ENCODE peak calls at places on chromosomes 7 and 10, in five cellular contexts. C is cardiac fibroblast, I is fibroblast of the aortic adventitia, L is AG10803, Q is kidney. K is an unnamed sample.

GRCh38 chr10:7233259-7233991 is 177.4 kb downstream of the SFMBT2 start:
- DNase-seq in C (no peak), I (no peak), L (no peak), Q (no peak), K (no peak)

GRCh38 chr7:30906014-30906413 is 5.6 kb upstream of the AQP1 start:
- DNase-seq in C (no peak), Q (no peak), L (no peak), I (no peak), K (no peak)

GRCh38 chr10:369441-370221 is 234.4 kb downstream of the ZMYND11 start:
- DNase-seq in Q (no peak), C (no peak), L (peak), I (peak), K (peak)

GRCh38 chr10:24483701-24484100 is 240.0 kb downstream of the ARHGAP21 start:
- DNase-seq in I (peak), C (peak), Q (peak), L (peak), K (no peak)

GRCh38 chr10:72002354-72003295 is 38.4 kb downstream of the CHST3 start:
- DNase-seq in Q (no peak), C (no peak), L (no peak), I (no peak), K (no peak)

GRCh38 chr10:73836427-73836826 is 25.0 kb upstream of the NDST2 start:
- DNase-seq in Q (no peak), C (no peak), I (peak), L (no peak), K (no peak)

GRCh38 chr7:73722785-73723184 is 3.3 kb upstream of the STX1A start:
- DNase-seq in L (no peak), C (no peak), Q (no peak), I (no peak), K (no peak)

GRCh38 chr10:116255931-116256748 is 16.9 kb downstream of the GFRA1 start:
- DNase-seq in Q (no peak), C (no peak), L (no peak), I (no peak), K (no peak)

GRCh38 chr10:122054046-122055025 is 65.4 kb downstream of the TACC2 start:
- DNase-seq in Q (no peak), I (peak), C (peak), L (peak), K (peak)

GRCh38 chr10:51838506-51838905 is 139.1 kb upstream of the CSTF2T start:
- DNase-seq in I (no peak), L (no peak), Q (no peak), C (no peak), K (no peak)

GRCh38 chr10:106502651-106503050 is 661.9 kb downstream of the SORCS1 start:
- DNase-seq in L (peak), Q (no peak), I (no peak), C (no peak), K (peak)

GRCh38 chr7:65746398-65746669 is 126.5 kb upstream of the VKORC1L1 start:
- DNase-seq in L (peak), I (peak), C (peak), Q (no peak), K (peak)

GRCh38 chr10:95341716-95342130 is 50.9 kb upstream of the PDLIM1 start:
- DNase-seq in L (peak), C (peak), I (no peak), Q (no peak), K (peak)

GRCh38 chr10:93198401-93199175 is 124.9 kb downstream of the CYP26A1 start:
- DNase-seq in C (peak), Q (peak), L (peak), I (peak), K (peak)

GRCh38 chr10:11449761-11450160 is 161.7 kb downstream of the USP6NL start:
- DNase-seq in L (no peak), C (no peak), Q (no peak), I (no peak), K (no peak)

GRCh38 chr10:11448190-11448544 is 163.3 kb downstream of the USP6NL start:
- DNase-seq in C (no peak), L (no peak), I (no peak), Q (no peak), K (no peak)

GRCh38 chr10:11447571-11447970 is 163.9 kb downstream of the USP6NL start:
- DNase-seq in Q (no peak), C (no peak), L (no peak), I (no peak), K (no peak)

GRCh38 chr10:11450427-11450826 is 161.0 kb downstream of the USP6NL start:
- DNase-seq in C (no peak), L (no peak), I (no peak), Q (peak), K (no peak)

DNA sequence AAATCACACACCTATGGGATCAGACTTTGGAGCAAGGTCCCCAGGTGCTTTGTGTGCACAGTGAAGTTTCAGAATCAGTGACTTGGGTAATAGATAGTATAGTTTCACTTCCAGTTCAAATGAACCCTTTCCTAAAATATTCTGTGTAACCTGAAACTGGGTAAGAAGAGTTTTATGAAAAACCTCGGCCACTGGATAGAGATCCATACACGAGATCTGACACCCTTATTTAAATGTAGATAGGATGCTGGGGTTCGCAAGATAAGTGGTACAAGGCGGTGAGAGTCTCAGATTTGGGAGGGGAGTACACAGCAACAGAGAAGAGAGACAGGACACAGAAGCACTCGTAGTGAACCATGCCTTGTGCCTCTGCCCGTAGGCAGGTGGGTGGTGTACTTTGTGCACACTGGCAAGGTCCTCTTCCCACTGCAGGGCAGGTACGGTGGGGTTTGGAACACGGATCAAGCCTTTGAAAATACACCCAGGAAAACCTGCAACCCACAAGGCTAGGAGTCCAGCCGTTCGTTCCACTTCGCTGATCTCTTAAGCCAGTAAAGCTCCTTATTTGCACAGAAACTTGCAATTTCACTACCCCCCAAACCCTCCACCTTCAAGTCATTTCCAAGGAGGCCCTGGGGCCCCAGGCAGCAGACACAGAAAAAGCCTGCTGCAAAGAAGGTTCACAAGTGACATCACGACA is 162.8 kb downstream of the USP6NL start:
- DNase-seq in L (no peak), I (no peak), C (no peak), Q (no peak), K (no peak)
- H3K4me3 ChIP-seq in L (no peak), I (no peak), C (no peak), Q (no peak), K (no peak)

GRCh38 chr10:101047268-101047667 is 14.5 kb upstream of the KAZALD1 start:
- DNase-seq in I (no peak), L (no peak), C (no peak), Q (peak), K (no peak)
- H3K4me3 ChIP-seq in I (no peak), L (no peak), C (no peak), Q (no peak), K (no peak)

GRCh38 chr7:922334-923107 is 32.0 kb downstream of the ADAP1 start:
- DNase-seq in Q (peak), C (no peak), I (no peak), L (no peak), K (no peak)
- H3K4me3 ChIP-seq in Q (no peak), C (no peak), I (no peak), L (no peak), K (no peak)

GRCh38 chr7:135147341-135147898 is 452 bp upstream of the TMEM140 start:
- DNase-seq in L (peak), C (peak), Q (no peak), I (peak), K (no peak)
- H3K4me3 ChIP-seq in L (peak), C (no peak), Q (peak), I (peak), K (peak)

K was measured in foreskin fibroblast.